ENCODE peak calls at places on chromosomes 2 and 18, in nine cellular contexts. V, O, K, F, M, Q, R, Z and U are unnamed samples.
A peak's percentile ranks its signal among the peaks of the same experiment; 100 is the strongest.

GRCh38 chr18:12359515-12359927 is 17.5 kb downstream of the AFG3L2 start:
- DNase-seq in V (no peak), O (peak; percentile 57), K (no peak), F (no peak), M (no peak), Q (peak; percentile 62), R (no peak), Z (no peak), U (no peak)

GRCh38 chr2:100924520-100925451 is 77.3 kb upstream of the RPL31 start:
- DNase-seq in V (no peak), O (peak; percentile 77), K (no peak), F (peak; percentile 48), M (no peak), Q (peak; percentile 85), R (no peak), Z (no peak), U (peak; percentile 68)

GRCh38 chr18:23154823-23155517 is 19.7 kb downstream of the CABLES1 start:
- DNase-seq in V (no peak), O (no peak), K (no peak), F (no peak), M (no peak), Q (no peak), R (no peak), Z (no peak), U (no peak)

GRCh38 chr2:151637284-151637781 is 96.9 kb downstream of the NEB start:
- DNase-seq in V (peak; percentile 87), O (peak; percentile 79), K (no peak), F (no peak), M (no peak), Q (no peak), R (no peak), Z (no peak), U (no peak)

GRCh38 chr2:152594022-152594712 is 123.1 kb downstream of the PRPF40A start:
- DNase-seq in V (no peak), O (peak; percentile 52), K (no peak), F (no peak), M (no peak), Q (no peak), R (peak; percentile 29), Z (peak; percentile 47), U (no peak)

GRCh38 chr2:27356056-27356381 is 545 bp downstream of the GTF3C2 start:
- DNase-seq in V (peak; percentile 90), O (peak; percentile 81), K (peak; percentile 70), F (no peak), M (no peak), Q (peak; percentile 53), R (no peak), Z (no peak), U (no peak)

GRCh38 chr2:2938481-2938880 is 439.1 kb downstream of the EIPR1 start:
- DNase-seq in V (no peak), O (no peak), K (no peak), F (no peak), M (no peak), Q (no peak), R (no peak), Z (no peak), U (no peak)

GRCh38 chr2:196481323-196481695 is 158.2 kb upstream of the CCDC150 start:
- DNase-seq in V (no peak), O (no peak), K (no peak), F (no peak), M (no peak), Q (peak; percentile 56), R (no peak), Z (no peak), U (no peak)

GRCh38 chr2:197363998-197364397 is 53.4 kb upstream of the ANKRD44 start:
- DNase-seq in V (no peak), O (no peak), K (no peak), F (no peak), M (no peak), Q (no peak), R (no peak), Z (no peak), U (no peak)

GRCh38 chr2:200483729-200484198 is 26.1 kb downstream of the KCTD18 start:
- DNase-seq in V (no peak), O (peak; percentile 75), K (peak; percentile 29), F (no peak), M (peak; percentile 27), Q (peak; percentile 25), R (peak; percentile 25), Z (no peak), U (peak; percentile 35)

GRCh38 chr2:216777637-216778273 is 82.1 kb downstream of the TNP1 start:
- DNase-seq in V (no peak), O (no peak), K (peak; percentile 80), F (no peak), M (peak; percentile 84), Q (peak; percentile 49), R (peak; percentile 56), Z (no peak), U (peak; percentile 67)

GRCh38 chr2:174593574-174594203 is 3.9 kb downstream of the WIPF1 start:
- DNase-seq in V (no peak), O (peak; percentile 88), K (no peak), F (no peak), M (no peak), Q (peak; percentile 84), R (no peak), Z (no peak), U (peak; percentile 19)

GRCh38 chr2:219159771-219160185 is 837 bp downstream of the NHEJ1 start:
- DNase-seq in V (no peak), O (no peak), K (no peak), F (no peak), M (no peak), Q (no peak), R (no peak), Z (no peak), U (no peak)

GRCh38 chr2:219161097-219161496 is 482 bp upstream of the NHEJ1 start:
- DNase-seq in V (no peak), O (no peak), K (no peak), F (no peak), M (no peak), Q (no peak), R (no peak), Z (no peak), U (no peak)

GRCh38 chr2:219158025-219158424 is 2.6 kb downstream of the NHEJ1 start:
- DNase-seq in V (no peak), O (peak; percentile 41), K (no peak), F (no peak), M (no peak), Q (no peak), R (no peak), Z (no peak), U (no peak)

GRCh38 chr2:219158586-219158985 is 2.0 kb downstream of the NHEJ1 start:
- DNase-seq in V (no peak), O (no peak), K (no peak), F (no peak), M (no peak), Q (peak; percentile 17), R (no peak), Z (no peak), U (no peak)

DNA sequence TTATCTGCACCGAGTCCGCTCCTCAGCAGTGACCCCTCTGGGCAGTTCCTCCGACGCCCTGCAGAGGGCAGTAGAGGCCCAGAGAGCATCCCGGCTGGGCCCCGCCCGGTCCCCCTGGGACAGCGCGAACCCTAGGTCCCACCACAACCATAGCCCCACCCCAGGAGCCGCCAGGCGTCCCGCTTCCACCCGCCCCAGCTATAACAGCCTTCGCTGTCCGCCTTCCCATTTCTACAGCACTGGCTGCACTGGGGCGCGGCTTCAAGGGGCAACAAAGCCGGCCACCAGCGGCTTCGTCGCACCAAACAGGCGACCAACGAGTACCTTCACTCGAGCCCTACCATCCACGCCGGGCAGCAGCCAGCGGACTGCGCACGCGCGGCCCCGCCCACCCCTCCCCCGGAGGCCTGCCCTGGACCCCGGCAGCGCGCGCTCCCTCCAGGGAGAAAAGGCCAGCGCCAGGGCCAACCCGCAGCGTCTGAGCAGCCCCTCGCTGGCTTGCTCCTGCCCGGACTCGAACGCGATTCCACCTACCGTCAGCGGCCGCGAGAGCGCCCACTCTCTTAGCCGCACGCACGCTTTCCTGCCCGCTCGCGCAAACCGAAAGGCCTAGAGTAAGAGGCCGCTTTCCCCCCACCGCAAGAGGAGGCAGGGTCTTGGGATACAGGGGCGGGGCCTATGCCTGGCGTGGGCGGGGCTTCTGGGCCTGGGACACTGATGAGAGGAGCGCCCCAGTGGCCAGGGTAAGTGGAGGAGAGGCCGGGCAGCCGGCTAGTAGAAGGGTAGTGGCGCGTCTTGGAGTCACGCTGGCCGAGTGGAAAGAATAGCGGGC is at the start of gene NHEJ1:
- DNase-seq in V (peak; percentile 98), O (peak; percentile 99), K (peak; percentile 94), F (peak; percentile 99), M (peak; percentile 88), Q (peak; percentile 89), R (peak; percentile 95), Z (peak; percentile 98), U (peak; percentile 89)
- TF ChIP-seq POLR2A in V (no peak), O (peak; percentile 58), K (peak; percentile 80), F (no peak), M (peak; percentile 86), Q (peak; percentile 44), R (peak; percentile 76), Z (peak; percentile 64), U (peak; percentile 57)

GRCh38 chr18:34358923-34359322 is 134.2 kb upstream of the NOL4 start:
- DNase-seq in V (no peak), O (no peak), K (no peak), F (no peak), M (no peak), Q (no peak), R (no peak), Z (no peak), U (no peak)
- TF ChIP-seq POLR2A in V (no peak), O (no peak), K (no peak), F (no peak), M (no peak), Q (no peak), R (no peak), Z (no peak), U (no peak)

GRCh38 chr2:96760036-96760985 is at the start of gene CNNM4:
- DNase-seq in V (peak; percentile 99), O (peak; percentile 98), K (peak; percentile 86), F (peak; percentile 96), M (peak; percentile 84), Q (peak; percentile 86), R (peak; percentile 85), Z (peak; percentile 97), U (peak; percentile 96)
- TF ChIP-seq POLR2A in V (no peak), O (no peak), K (peak; percentile 92), F (no peak), M (peak; percentile 80), Q (peak; percentile 80), R (no peak), Z (no peak), U (peak; percentile 97)

GRCh38 chr2:9558948-9559381 is 3.3 kb upstream of the ADAM17 start:
- DNase-seq in V (no peak), O (no peak), K (no peak), F (no peak), M (no peak), Q (peak; percentile 97), R (no peak), Z (no peak), U (no peak)

GRCh38 chr2:9552491-9553178 is 3.0 kb downstream of the ADAM17 start:
- DNase-seq in V (no peak), O (no peak), K (peak; percentile 66), F (no peak), M (no peak), Q (peak; percentile 91), R (no peak), Z (no peak), U (no peak)

GRCh38 chr2:9556121-9556869 is 665 bp upstream of the ADAM17 start:
- DNase-seq in V (no peak), O (no peak), K (peak; percentile 33), F (no peak), M (no peak), Q (peak; percentile 22), R (no peak), Z (no peak), U (no peak)

GRCh38 chr2:9555338-9556120 is at the start of gene ADAM17:
- DNase-seq in V (peak; percentile 100), O (peak; percentile 98), K (peak; percentile 84), F (peak; percentile 99), M (peak; percentile 88), Q (peak; percentile 95), R (peak; percentile 76), Z (peak; percentile 99), U (peak; percentile 72)

GRCh38 chr2:9554841-9555337 is 741 bp downstream of the ADAM17 start:
- DNase-seq in V (no peak), O (peak; percentile 63), K (no peak), F (no peak), M (no peak), Q (peak; percentile 88), R (no peak), Z (peak; percentile 50), U (no peak)
- TF ChIP-seq POLR2A in V (no peak), O (no peak), K (peak; percentile 26), F (no peak), M (no peak), Q (no peak), R (no peak), Z (no peak), U (no peak)